ENCODE peak calls at places on chromosome 3, in six cellular contexts. J, M, N, D, X and Z are unnamed samples.

GRCh38 chr3:4261411-4261810 is 41.8 kb upstream of the SETMAR start:
- DNase-seq in D (no peak), X (no peak), J (no peak), M (no peak), N (no peak), Z (no peak)

GRCh38 chr3:187811580-187812250 is 66.4 kb upstream of the BCL6 start:
- DNase-seq in N (no peak), J (no peak), M (no peak), D (peak; percentile 68), X (peak; percentile 96), Z (peak; percentile 92)

GRCh38 chr3:63824309-63824708 is 5.2 kb downstream of the C3orf49 start:
- DNase-seq in N (no peak), M (no peak), J (no peak), D (no peak), X (peak; percentile 51), Z (peak; percentile 87)

GRCh38 chr3:146903927-146904326 is 298.8 kb upstream of the PLSCR5 start:
- DNase-seq in J (no peak), M (no peak), X (no peak), D (no peak), N (no peak), Z (no peak)

GRCh38 chr3:107235923-107236315 is 141.3 kb upstream of the CCDC54 start:
- DNase-seq in J (peak; percentile 66), D (peak; percentile 70), X (peak; percentile 89), N (no peak), M (peak; percentile 38), Z (peak; percentile 89)

GRCh38 chr3:123374016-123374415 is 74.9 kb downstream of the ADCY5 start:
- DNase-seq in M (no peak), J (no peak), N (no peak), X (no peak), D (no peak), Z (no peak)

GRCh38 chr3:12303532-12303931 is 14.7 kb downstream of the PPARG start:
- DNase-seq in D (peak; percentile 53), J (no peak), M (no peak), X (peak; percentile 86), N (no peak), Z (peak; percentile 98)

GRCh38 chr3:23002846-23003800 is 200.0 kb upstream of the UBE2E2 start:
- DNase-seq in J (no peak), N (no peak), X (no peak), D (no peak), M (no peak), Z (peak; percentile 36)

GRCh38 chr3:47870156-47870555 is 67.2 kb downstream of the DHX30 start:
- DNase-seq in N (no peak), J (no peak), X (peak; percentile 45), M (no peak), D (no peak), Z (peak; percentile 44)

GRCh38 chr3:52110502-52110901 is 43.7 kb downstream of the POC1A start:
- DNase-seq in J (no peak), D (no peak), X (no peak), N (no peak), M (no peak), Z (no peak)

GRCh38 chr3:32366638-32367368 is 24.9 kb upstream of the CMTM7 start:
- DNase-seq in D (no peak), X (peak; percentile 72), J (no peak), M (no peak), N (no peak), Z (peak; percentile 43)

GRCh38 chr3:169334994-169335393 is 328.5 kb downstream of the MECOM start:
- DNase-seq in J (no peak), X (no peak), D (no peak), N (no peak), M (no peak), Z (peak; percentile 18)

GRCh38 chr3:157572559-157573270 is 69.5 kb upstream of the VEPH1 start:
- DNase-seq in M (no peak), X (peak; percentile 59), D (peak; percentile 13), J (peak; percentile 43), N (no peak), Z (peak; percentile 64)

GRCh38 chr3:152230367-152230766 is 38.4 kb upstream of the MBNL1 start:
- DNase-seq in D (no peak), M (no peak), N (no peak), J (no peak), X (no peak), Z (no peak)

DNA sequence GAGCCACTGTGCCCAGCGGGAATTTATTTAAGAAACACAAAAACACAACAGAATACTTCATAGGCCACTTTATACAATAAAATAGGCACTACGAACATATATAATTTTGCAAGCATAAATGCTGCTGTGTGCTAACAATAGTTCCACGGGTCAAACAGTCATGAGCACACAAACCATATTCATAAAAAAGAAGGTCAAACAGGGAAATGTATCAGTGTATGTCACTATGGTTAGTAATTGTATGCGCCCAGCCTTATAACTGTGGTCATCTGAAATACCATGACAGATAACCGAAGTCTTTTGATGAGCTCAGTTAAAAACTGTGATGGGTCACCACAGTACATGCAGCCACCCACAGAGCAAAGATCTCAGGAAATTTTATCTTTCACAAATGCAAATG is 38.1 kb upstream of the NR2C2 start:
- DNase-seq in N (no peak), J (no peak), X (no peak), M (no peak), D (no peak), Z (no peak)
- H4K91ac ChIP-seq in N (no peak overlapping the region), J (no peak overlapping the region), X (no peak overlapping the region), M (no peak overlapping the region), D (no peak overlapping the region), Z (no peak overlapping the region)

GRCh38 chr3:138935864-138936762 is 10.8 kb downstream of the FOXL2 start:
- DNase-seq in X (peak; percentile 49), D (no peak), M (peak; percentile 89), J (peak; percentile 72), N (peak; percentile 99), Z (peak; percentile 29)
- H2BK120ac ChIP-seq in X (no peak overlapping the region), D (no peak overlapping the region), M (no peak overlapping the region), J (no peak overlapping the region), N (no peak overlapping the region), Z (no peak overlapping the region)

GRCh38 chr3:133425898-133426297 is 26.0 kb downstream of the BFSP2 start:
- DNase-seq in M (no peak), X (no peak), D (no peak), N (no peak), J (no peak), Z (no peak)

GRCh38 chr3:133426721-133427120 is 26.9 kb downstream of the BFSP2 start:
- DNase-seq in D (peak; percentile 19), J (no peak), X (peak; percentile 34), N (no peak), M (no peak), Z (peak; percentile 86)

GRCh38 chr3:133424937-133425869 is 25.3 kb downstream of the BFSP2 start:
- DNase-seq in M (no peak), X (no peak), N (no peak), D (no peak), J (no peak), Z (no peak)

DNA sequence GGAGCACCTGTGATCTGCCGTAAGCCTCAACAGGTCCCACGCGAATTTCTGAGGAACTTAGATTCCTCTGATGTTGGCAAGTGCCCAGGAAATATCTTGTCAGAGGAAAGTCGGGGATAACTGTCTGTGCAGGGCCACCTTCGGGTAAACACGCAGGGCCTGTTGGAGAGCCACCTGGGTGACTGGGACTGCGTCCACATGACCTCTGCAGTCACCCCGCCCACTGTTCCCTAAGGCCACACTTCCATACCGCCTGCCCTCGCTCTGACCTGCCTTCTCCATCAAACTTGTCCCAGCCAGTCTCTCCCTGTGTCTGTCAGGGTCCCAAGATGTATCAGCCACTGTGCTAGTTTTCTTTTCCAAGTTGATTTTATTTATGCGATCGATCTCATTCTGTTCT is 28.7 kb downstream of the BFSP2 start:
- DNase-seq in N (no peak), X (no peak), J (no peak), M (no peak), D (no peak), Z (no peak)
- H4K91ac ChIP-seq in N (no peak overlapping the region), X (no peak overlapping the region), J (no peak overlapping the region), M (no peak overlapping the region), D (no peak overlapping the region), Z (no peak overlapping the region)

DNA sequence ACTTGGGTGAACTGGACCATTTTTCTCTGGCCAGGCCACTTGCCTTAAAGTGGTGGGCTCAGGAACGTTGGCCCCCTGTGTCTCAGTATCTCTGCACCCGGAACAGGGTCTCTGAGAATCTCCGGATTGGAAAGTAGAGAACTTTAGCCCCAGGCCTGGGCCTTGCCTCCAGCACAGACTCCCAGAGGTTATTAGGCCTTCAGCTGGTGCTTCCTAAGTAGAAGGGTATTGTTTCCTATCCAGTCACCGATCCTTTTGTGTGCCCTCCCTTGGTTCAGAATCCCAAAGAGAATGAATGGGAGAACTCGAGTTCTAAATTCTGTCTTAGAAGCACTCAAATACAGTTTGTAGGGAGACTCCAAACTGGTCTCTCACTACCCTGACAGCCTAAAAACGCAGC is 48.2 kb upstream of the SLC4A7 start:
- DNase-seq in D (no peak), J (no peak), N (no peak), M (no peak), X (no peak), Z (no peak)
- H2BK120ac ChIP-seq in D (no peak overlapping the region), J (no peak overlapping the region), N (peak overlapping the region; percentile 98), M (no peak overlapping the region), X (no peak overlapping the region), Z (peak overlapping the region; percentile 94)

GRCh38 chr3:50876947-50877346 is 202.2 kb downstream of the DOCK3 start:
- DNase-seq in X (no peak), J (no peak), D (no peak), M (no peak), N (no peak), Z (no peak)
- H4K91ac ChIP-seq in X (no peak overlapping the region), J (no peak overlapping the region), D (no peak overlapping the region), M (no peak overlapping the region), N (no peak overlapping the region), Z (no peak overlapping the region)

DNA sequence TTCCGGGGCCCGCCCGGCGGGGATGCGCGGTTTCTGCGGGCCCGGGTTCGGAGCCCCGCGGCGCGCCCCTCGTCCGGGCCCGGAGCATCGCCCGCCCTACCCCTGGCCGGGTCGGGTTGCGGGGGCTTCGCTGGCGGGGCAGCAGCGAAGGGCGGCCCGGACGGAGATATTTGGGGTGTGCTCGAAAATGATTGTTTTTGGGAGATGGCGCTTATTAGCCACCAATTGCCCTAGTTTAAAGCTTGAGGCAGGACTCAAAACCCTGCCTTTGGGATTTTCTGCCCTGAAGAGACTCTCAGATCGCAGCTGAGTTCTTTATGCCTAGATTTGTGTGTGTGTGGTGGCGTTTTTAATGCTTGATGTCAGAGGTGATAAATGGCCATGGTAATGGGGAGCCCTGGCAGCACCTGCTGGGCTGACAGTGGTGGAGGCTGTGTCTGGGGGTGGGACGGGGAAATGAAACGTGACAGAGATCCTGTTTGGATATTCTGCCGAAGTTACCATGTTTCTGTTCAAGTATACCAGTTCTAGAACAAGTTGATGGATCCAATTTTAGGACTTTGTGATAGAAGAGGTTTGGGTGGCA is 582 bp downstream of the KCTD6 start:
- DNase-seq in D (no peak), X (no peak), J (no peak), M (no peak), N (no peak), Z (no peak)
- H2BK120ac ChIP-seq in D (no peak overlapping the region), X (peak overlapping the region; percentile 73), J (no peak overlapping the region), M (no peak overlapping the region), N (no peak overlapping the region), Z (no peak overlapping the region)